ENCODE peak calls at places on chromosomes 7 and 10, in five cellular contexts. Q, A, Z, I and R are unnamed samples.
A peak's percentile ranks its signal among the peaks of the same experiment; 100 is the strongest.

GRCh38 chr7:76220185-76221057 is 18.7 kb downstream of the SRRM3 start:
- DNase-seq in Q (no peak), I (peak; percentile 72), A (no peak), Z (no peak), R (no peak)

GRCh38 chr10:129773359-129773990 is 190.6 kb downstream of the EBF3 start:
- DNase-seq in Z (no peak), Q (no peak), I (peak; percentile 1), A (no peak), R (no peak)

GRCh38 chr10:31586708-31587107 is 267.7 kb downstream of the ZEB1 start:
- DNase-seq in Z (no peak), A (no peak), I (no peak), Q (no peak), R (peak; percentile 43)

GRCh38 chr7:143898810-143899209 is 3.2 kb downstream of the TCAF1 start:
- DNase-seq in Q (no peak), Z (no peak), I (no peak), A (no peak), R (no peak)

GRCh38 chr7:1850111-1850975 is 180.3 kb downstream of the ELFN1 start:
- DNase-seq in Z (no peak), I (no peak), A (no peak), Q (no peak), R (no peak)

GRCh38 chr10:19877466-19878255 is 61.4 kb downstream of the PLXDC2 start:
- DNase-seq in A (no peak), I (no peak), Z (no peak), Q (no peak), R (no peak)

GRCh38 chr10:129511758-129512157 is 44.7 kb downstream of the MGMT start:
- DNase-seq in A (no peak), Z (no peak), Q (no peak), I (no peak), R (no peak)

GRCh38 chr10:80462277-80462985 is 8.3 kb downstream of the TSPAN14 start:
- DNase-seq in I (no peak), A (no peak), Q (no peak), Z (no peak), R (no peak)

GRCh38 chr7:175955-176354 is 16.4 kb upstream of the FAM20C start:
- DNase-seq in A (no peak), Q (no peak), I (no peak), Z (no peak), R (no peak)

GRCh38 chr7:98902523-98902922 is 24.2 kb downstream of the TRRAP start:
- DNase-seq in I (no peak), A (no peak), Z (no peak), Q (no peak), R (no peak)

GRCh38 chr10:61835909-61836232 is 65.6 kb upstream of the ARID5B start:
- DNase-seq in A (peak; percentile 36), I (no peak), Q (no peak), Z (no peak), R (no peak)

GRCh38 chr7:34750209-34750608 is 92.2 kb downstream of the NPSR1 start:
- DNase-seq in A (no peak), I (no peak), Z (no peak), Q (no peak), R (no peak)

GRCh38 chr10:110817614-110818013 is 54.1 kb upstream of the PDCD4 start:
- DNase-seq in Q (no peak), A (no peak), Z (no peak), I (no peak), R (peak; percentile 19)

GRCh38 chr7:102976493-102976892 is 63.7 kb downstream of the LRRC17 start:
- DNase-seq in I (no peak), A (no peak), Q (no peak), Z (no peak), R (no peak)

GRCh38 chr10:24571870-24572450 is 151.7 kb downstream of the ARHGAP21 start:
- DNase-seq in A (no peak), Z (no peak), Q (no peak), I (no peak), R (no peak)

DNA sequence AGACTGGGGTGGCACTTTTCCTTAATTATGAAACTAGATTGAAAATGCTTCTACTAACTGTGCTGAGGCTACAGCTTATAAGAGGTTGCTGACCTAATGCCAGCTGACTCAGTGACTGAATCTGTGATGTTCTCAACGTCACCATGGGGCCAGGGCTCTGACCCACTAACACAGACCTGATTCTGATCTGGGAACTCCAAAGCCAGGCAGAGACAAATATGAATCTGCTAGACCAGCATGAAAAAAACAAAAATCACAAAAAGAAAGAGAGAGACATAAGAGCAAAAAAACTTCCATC is 16.1 kb downstream of the USP6NL start:
- DNase-seq in Q (no peak), A (peak; percentile 24), Z (no peak), I (no peak), R (no peak)
- H3K4me3 ChIP-seq in Q (no peak overlapping the region), A (no peak overlapping the region), Z (no peak overlapping the region), I (no peak overlapping the region), R (no peak overlapping the region)

GRCh38 chr7:107080099-107080505 is 35.6 kb downstream of the PRKAR2B start:
- DNase-seq in A (no peak), Z (no peak), I (no peak), Q (no peak), R (no peak)
- TF ChIP-seq CTCF in A (no peak), Z (no peak), I (no peak), Q (no peak), R (no peak)

GRCh38 chr10:29033311-29033940 is 255.4 kb upstream of the LYZL1 start:
- DNase-seq in I (no peak), Q (no peak), Z (no peak), A (no peak), R (peak; percentile 64)

GRCh38 chr10:29037348-29038113 is 251.3 kb upstream of the LYZL1 start:
- DNase-seq in A (no peak), Q (no peak), Z (no peak), I (no peak), R (no peak)

GRCh38 chr10:29034592-29034991 is 254.3 kb upstream of the LYZL1 start:
- DNase-seq in A (no peak), Q (no peak), I (no peak), Z (no peak), R (no peak)

GRCh38 chr10:29039091-29039490 is 249.8 kb upstream of the LYZL1 start:
- DNase-seq in A (no peak), Z (no peak), Q (no peak), I (no peak), R (no peak)

GRCh38 chr10:29035721-29036120 is 253.1 kb upstream of the LYZL1 start:
- DNase-seq in Q (no peak), Z (no peak), A (no peak), I (no peak), R (no peak)
- H3K4me3 ChIP-seq in Q (no peak overlapping the region), Z (no peak overlapping the region), A (no peak overlapping the region), I (no peak overlapping the region), R (no peak overlapping the region)

DNA sequence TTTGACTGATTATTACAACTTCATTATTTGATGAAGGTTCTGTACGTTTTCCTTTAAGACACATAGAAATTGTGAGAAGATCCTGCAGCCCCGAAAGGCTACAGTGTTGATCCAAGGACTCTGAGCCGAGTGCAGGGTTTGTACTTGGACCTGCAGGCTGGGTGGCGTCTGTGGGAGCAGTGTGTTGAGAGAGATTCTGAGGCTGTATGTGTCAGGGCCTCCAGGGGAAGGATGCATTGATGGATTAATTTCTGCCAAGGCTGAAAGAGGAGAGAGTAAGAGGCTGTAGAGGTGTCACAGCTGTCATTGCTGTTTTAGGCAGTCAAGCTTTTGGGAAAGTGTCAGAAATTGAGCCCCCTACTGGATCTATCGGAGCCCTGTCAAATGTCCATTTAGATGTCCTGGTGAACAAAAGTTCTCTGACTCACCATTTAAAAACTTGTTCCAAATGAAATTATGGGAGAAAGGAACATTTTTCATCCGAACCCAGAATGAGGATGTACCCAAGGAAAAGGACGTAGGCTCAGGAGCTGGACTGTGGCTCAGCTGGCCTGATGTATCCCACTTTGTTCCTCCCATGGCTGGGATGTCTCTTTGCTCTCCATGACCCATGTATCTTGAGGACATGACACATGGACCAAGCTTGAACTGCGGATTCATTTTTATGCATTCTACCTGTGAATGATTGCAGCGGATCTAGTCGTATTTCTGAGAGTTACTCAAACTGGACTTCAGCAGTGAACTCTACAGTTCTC is 102.2 kb downstream of the TCF7L2 start:
- DNase-seq in A (no peak), Q (no peak), Z (no peak), I (no peak), R (peak; percentile 2)
- TF ChIP-seq CTCF in A (no peak), Q (no peak), Z (peak; percentile 16), I (peak; percentile 16), R (peak; percentile 2)

DNA sequence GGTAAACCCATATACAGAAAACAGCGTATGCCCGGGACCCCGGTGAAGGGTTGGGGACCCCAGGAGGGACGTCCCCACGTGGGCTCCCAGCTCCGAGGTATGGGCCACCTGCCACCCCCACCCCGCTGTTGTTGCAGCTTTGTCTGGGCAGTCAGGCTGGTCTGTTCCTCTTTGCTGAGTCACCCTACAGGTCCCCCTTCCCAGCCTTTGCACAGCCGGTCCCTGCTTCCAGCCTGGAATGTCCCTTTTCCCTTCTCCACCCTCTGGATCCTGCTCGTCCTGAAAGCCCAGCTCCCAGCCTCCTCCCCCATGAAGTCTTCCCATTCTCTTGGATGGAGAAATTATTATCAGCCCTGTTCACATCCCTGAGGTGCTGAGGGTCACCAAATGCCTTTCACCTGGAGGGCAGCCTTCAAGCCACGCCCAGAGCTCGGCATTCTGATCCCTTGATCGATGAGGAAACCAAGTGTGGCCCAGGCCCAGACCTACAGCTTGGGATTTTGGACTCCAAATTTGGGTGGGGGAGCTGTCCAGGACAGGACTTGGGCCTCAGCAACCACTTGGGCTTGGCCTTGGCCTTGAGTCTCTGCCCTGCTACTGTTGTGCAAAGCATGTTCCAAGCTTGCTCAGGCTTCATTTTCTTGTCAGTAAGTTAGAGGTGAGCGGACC is 2.6 kb downstream of the CLDN4 start:
- DNase-seq in I (no peak), Q (no peak), Z (no peak), A (no peak), R (no peak)
- H3K4me3 ChIP-seq in I (no peak overlapping the region), Q (no peak overlapping the region), Z (no peak overlapping the region), A (no peak overlapping the region), R (no peak overlapping the region)